ENCODE peak calls at places on chromosomes 13 and 19, in five cellular contexts. One of them, this sample, is unnamed.

GRCh38 chr19:10269333-10270179 is 1.4 kb upstream of the ICAM1 start:
- DNase-seq in GM12878: no peak
- DNase-seq in WTC11: peak
- DNase-seq in H1: peak
- DNase-seq in K562: peak
- DNase-seq in this sample: peak

GRCh38 chr19:44607049-44607448 is 6.3 kb upstream of the IGSF23 start:
- DNase-seq in H1: no peak
- DNase-seq in K562: no peak
- DNase-seq in WTC11: no peak
- DNase-seq in GM12878: no peak
- DNase-seq in this sample: no peak

GRCh38 chr19:55687281-55688172 is 12.5 kb downstream of the EPN1 start:
- DNase-seq in GM12878: no peak
- DNase-seq in WTC11: no peak
- DNase-seq in K562: no peak
- DNase-seq in H1: no peak
- DNase-seq in this sample: no peak

GRCh38 chr13:108662528-108662927 is 33.1 kb downstream of the MYO16 start:
- DNase-seq in WTC11: no peak
- DNase-seq in K562: no peak
- DNase-seq in H1: no peak
- DNase-seq in GM12878: no peak
- DNase-seq in this sample: peak

GRCh38 chr19:5826531-5827341 is 12.8 kb downstream of the FUT6 start:
- DNase-seq in WTC11: peak
- DNase-seq in H1: peak
- DNase-seq in GM12878: no peak
- DNase-seq in K562: peak
- DNase-seq in this sample: peak

GRCh38 chr19:17902701-17903100 is 30.1 kb upstream of the CCDC124 start:
- DNase-seq in GM12878: no peak
- DNase-seq in K562: no peak
- DNase-seq in H1: no peak
- DNase-seq in WTC11: no peak
- DNase-seq in this sample: no peak

GRCh38 chr13:42119091-42119490 is 70.6 kb downstream of the DGKH start:
- DNase-seq in WTC11: no peak
- DNase-seq in K562: no peak
- DNase-seq in GM12878: no peak
- DNase-seq in H1: no peak
- DNase-seq in this sample: no peak

GRCh38 chr13:92806215-92806614 is 420.4 kb upstream of the GPC6 start:
- DNase-seq in GM12878: no peak
- DNase-seq in H1: no peak
- DNase-seq in K562: no peak
- DNase-seq in WTC11: no peak
- DNase-seq in this sample: no peak

GRCh38 chr19:29712744-29713516 is 2.1 kb downstream of the C19orf12 start:
- DNase-seq in WTC11: no peak
- DNase-seq in K562: no peak
- DNase-seq in H1: no peak
- DNase-seq in GM12878: no peak
- DNase-seq in this sample: no peak

GRCh38 chr13:99086869-99087129 is 108.9 kb upstream of the DOCK9 start:
- DNase-seq in GM12878: no peak
- DNase-seq in WTC11: no peak
- DNase-seq in K562: no peak
- DNase-seq in H1: no peak
- DNase-seq in this sample: no peak

GRCh38 chr19:7766535-7766934 is 3.5 kb downstream of the CLEC4M start:
- DNase-seq in K562: no peak
- DNase-seq in WTC11: no peak
- DNase-seq in GM12878: no peak
- DNase-seq in H1: no peak
- DNase-seq in this sample: no peak

GRCh38 chr19:48424694-48425219 is 21.0 kb upstream of the GRWD1 start:
- DNase-seq in H1: no peak
- DNase-seq in GM12878: no peak
- DNase-seq in K562: peak
- DNase-seq in WTC11: no peak
- DNase-seq in this sample: peak

GRCh38 chr13:109152941-109153340 is 523.5 kb downstream of the MYO16 start:
- DNase-seq in WTC11: no peak
- DNase-seq in H1: no peak
- DNase-seq in K562: no peak
- DNase-seq in GM12878: no peak
- DNase-seq in this sample: no peak

GRCh38 chr19:5345895-5346386 is 5.3 kb upstream of the PTPRS start:
- DNase-seq in K562: no peak
- DNase-seq in WTC11: no peak
- DNase-seq in GM12878: no peak
- DNase-seq in H1: no peak
- DNase-seq in this sample: no peak

GRCh38 chr13:43044720-43045301 is 21.4 kb downstream of the DNAJC15 start:
- DNase-seq in K562: no peak
- DNase-seq in H1: no peak
- DNase-seq in WTC11: no peak
- DNase-seq in GM12878: no peak
- DNase-seq in this sample: no peak

GRCh38 chr19:14091086-14091884 is 734 bp upstream of the SAMD1 start:
- DNase-seq in K562: peak
- DNase-seq in GM12878: no peak
- DNase-seq in H1: peak
- DNase-seq in WTC11: peak
- DNase-seq in this sample: peak
- TF ChIP-seq CREB1 in K562: peak
- TF ChIP-seq CREB1 in GM12878: peak
- TF ChIP-seq CREB1 in H1: no peak
- TF ChIP-seq CREB1 in WTC11: no peak
- TF ChIP-seq CREB1 in this sample: no peak

DNA sequence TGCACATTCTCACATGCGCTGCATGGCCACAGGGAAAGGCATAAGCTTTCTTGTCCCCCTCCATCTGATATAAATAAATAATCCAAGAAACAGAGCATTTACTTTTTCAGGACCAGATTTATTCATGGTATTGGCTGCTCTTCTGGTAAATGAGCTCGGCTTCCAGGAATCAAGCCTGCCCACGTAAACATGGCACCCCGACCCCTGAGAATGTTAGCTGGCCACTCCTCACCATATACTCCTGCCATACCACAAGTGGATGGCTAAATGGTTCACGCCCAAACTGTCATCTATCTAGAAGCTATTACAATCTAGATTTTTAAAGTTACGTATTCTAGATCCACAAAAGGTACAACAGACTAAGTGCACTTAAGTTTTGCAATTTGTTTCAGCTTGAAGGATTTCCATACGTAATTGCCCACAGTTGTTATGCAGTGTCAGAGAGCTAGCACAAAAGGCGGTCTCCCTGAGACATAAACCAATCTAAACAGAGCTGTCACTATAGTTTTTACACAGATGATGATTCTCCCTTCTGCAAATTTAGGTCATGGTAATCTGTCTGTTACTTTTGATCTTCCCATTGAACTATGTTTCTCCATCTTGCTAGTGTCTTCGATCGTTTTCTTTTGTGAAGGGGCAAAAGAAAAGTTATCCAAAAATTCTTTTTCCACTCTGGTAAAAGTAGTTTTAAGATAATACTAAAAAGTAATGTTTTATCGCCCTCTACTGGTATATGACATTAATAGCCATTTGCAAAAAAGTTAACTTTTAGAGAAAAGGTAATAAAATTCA is 16.2 kb upstream of the FOXO1 start:
- DNase-seq in WTC11: no peak
- DNase-seq in K562: no peak
- DNase-seq in GM12878: no peak
- DNase-seq in H1: no peak
- DNase-seq in this sample: peak
- TF ChIP-seq CTCF in WTC11: peak
- TF ChIP-seq CTCF in K562: no peak
- TF ChIP-seq CTCF in GM12878: no peak
- TF ChIP-seq CTCF in H1: no peak
- TF ChIP-seq CTCF in this sample: peak

GRCh38 chr19:19026299-19026971 is 6.9 kb downstream of the SUGP2 start:
- DNase-seq in K562: no peak
- DNase-seq in GM12878: no peak
- DNase-seq in H1: no peak
- DNase-seq in WTC11: no peak
- DNase-seq in this sample: peak

GRCh38 chr19:19022380-19022961 is 10.8 kb downstream of the SUGP2 start:
- DNase-seq in GM12878: no peak
- DNase-seq in K562: no peak
- DNase-seq in H1: no peak
- DNase-seq in WTC11: no peak
- DNase-seq in this sample: no peak

DNA sequence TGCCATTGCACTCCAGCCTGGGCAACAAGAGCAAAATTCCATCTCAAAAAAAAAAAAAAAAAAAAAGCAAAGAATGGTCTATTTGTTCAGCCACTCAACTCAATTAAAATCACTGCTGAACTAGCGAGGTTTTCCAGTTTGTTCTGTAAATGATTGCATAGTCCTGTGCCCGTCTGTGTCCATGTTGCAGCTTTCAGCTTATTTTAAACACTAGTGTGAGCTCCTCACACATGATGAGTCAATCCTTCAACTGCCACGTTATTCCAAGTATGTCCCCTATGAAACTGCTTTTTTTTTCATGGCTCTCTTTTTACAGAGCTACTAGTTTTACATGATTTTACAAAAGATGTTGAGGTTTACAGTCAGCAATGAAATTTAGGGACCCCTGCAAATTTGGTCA is 12.2 kb downstream of the SUGP2 start:
- DNase-seq in WTC11: no peak
- DNase-seq in GM12878: no peak
- DNase-seq in K562: no peak
- DNase-seq in H1: no peak
- DNase-seq in this sample: no peak
- TF ChIP-seq CREB1 in WTC11: no peak
- TF ChIP-seq CREB1 in GM12878: no peak
- TF ChIP-seq CREB1 in K562: no peak
- TF ChIP-seq CREB1 in H1: no peak
- TF ChIP-seq CREB1 in this sample: no peak

DNA sequence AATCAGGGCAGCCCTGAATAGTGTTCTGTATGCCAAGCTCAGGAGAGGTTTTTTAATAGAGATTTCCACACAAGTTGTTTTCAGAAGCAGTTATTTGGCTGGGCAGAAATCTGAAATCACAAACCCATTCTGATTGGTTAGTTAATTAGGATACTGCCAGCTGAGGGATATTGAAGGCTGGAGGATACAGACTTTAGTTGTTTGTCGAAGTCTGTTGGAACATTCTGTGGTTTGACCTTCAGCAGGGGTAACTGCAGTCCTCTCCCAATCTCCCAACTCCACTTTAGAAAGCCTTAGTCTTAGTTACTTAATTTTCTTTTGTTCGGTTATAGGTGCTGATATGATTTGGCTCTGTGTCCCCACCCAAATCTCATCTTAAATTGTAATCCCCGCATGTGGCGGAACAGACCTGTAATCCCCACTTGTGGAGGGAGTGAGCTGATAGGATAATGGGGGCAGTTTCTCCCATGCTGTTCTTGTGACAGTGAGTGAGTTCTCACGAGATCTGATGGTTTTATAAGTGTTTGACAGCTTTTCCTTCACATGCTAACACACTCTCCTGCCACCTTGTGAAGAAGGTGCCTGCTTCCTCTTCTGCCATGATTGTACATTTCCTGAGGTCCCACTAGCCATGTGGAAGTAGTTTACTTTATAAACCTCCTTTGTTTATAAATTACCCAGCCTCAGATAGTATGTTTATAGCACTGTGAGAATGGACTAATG is 169.2 kb downstream of the GPC5 start:
- DNase-seq in WTC11: no peak
- DNase-seq in H1: no peak
- DNase-seq in GM12878: no peak
- DNase-seq in K562: no peak
- DNase-seq in this sample: no peak
- TF ChIP-seq CTCF in WTC11: no peak
- TF ChIP-seq CTCF in H1: no peak
- TF ChIP-seq CTCF in GM12878: no peak
- TF ChIP-seq CTCF in K562: no peak
- TF ChIP-seq CTCF in this sample: no peak

DNA sequence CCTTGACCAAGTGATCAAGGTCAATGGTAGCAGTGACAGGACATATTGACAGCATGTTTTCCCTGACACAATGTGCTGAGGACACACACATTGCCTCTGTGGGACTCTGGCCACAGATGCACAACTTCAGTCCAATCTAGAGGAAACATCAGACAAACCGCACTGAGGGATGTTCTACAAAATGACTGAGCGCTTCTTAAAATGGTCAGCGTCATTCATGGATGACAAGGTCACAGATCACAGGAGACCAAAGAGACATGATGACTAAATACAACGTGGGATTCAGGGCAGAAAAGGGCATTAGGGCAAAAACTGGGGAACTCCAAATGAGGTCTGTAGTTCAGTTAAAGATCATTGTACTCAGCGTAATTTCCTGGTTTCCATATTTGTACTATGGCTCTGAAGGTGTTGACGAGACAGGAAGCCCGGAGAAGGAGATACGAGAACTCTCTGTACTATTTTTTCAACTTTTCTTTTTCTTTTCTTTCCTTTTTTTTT is 20.6 kb downstream of the PBX4 start:
- DNase-seq in K562: peak
- DNase-seq in GM12878: peak
- DNase-seq in WTC11: no peak
- DNase-seq in H1: no peak
- DNase-seq in this sample: no peak
- TF ChIP-seq CREB1 in K562: peak
- TF ChIP-seq CREB1 in GM12878: peak
- TF ChIP-seq CREB1 in WTC11: no peak
- TF ChIP-seq CREB1 in H1: no peak
- TF ChIP-seq CREB1 in this sample: no peak

GRCh38 chr13:26459276-26460131 is 98.0 kb upstream of the WASF3 start:
- DNase-seq in K562: no peak
- DNase-seq in WTC11: no peak
- DNase-seq in GM12878: no peak
- DNase-seq in H1: no peak
- DNase-seq in this sample: no peak
- TF ChIP-seq CTCF in K562: no peak
- TF ChIP-seq CTCF in WTC11: no peak
- TF ChIP-seq CTCF in GM12878: no peak
- TF ChIP-seq CTCF in H1: no peak
- TF ChIP-seq CTCF in this sample: no peak